ENCODE peak calls at places on chromosomes 16 and 17, in ten cellular contexts. One of them, this sample, is unnamed. For H3K4me1 and H3K27me3, the result is how much of the 10 kb centered on the place peaks cover.

GRCh38 chr16:5557448-5557847 is 459.9 kb upstream of the EEF2KMT start:
- DNase-seq in right lobe of liver: no peak
- DNase-seq in pancreas: no peak
- DNase-seq in thoracic aorta: no peak
- DNase-seq in fibroblast of lung: no peak
- DNase-seq in right cardiac atrium: no peak
- DNase-seq in upper lobe of right lung: no peak
- DNase-seq in uterus: no peak
- DNase-seq in breast epithelium: no peak
- DNase-seq in osteoblast: no peak
- DNase-seq in this sample: no peak

GRCh38 chr17:7191571-7192270 is 12.6 kb upstream of the ASGR1 start:
- DNase-seq in osteoblast: peak
- DNase-seq in thoracic aorta: no peak
- DNase-seq in right lobe of liver: no peak
- DNase-seq in uterus: peak
- DNase-seq in fibroblast of lung: no peak
- DNase-seq in pancreas: no peak
- DNase-seq in breast epithelium: no peak
- DNase-seq in right cardiac atrium: no peak
- DNase-seq in upper lobe of right lung: no peak
- DNase-seq in this sample: no peak

GRCh38 chr16:12553191-12553590 is 250.5 kb downstream of the CPPED1 start:
- DNase-seq in right lobe of liver: no peak
- DNase-seq in pancreas: no peak
- DNase-seq in thoracic aorta: no peak
- DNase-seq in uterus: no peak
- DNase-seq in fibroblast of lung: no peak
- DNase-seq in osteoblast: no peak
- DNase-seq in upper lobe of right lung: no peak
- DNase-seq in breast epithelium: no peak
- DNase-seq in right cardiac atrium: no peak
- DNase-seq in this sample: no peak

GRCh38 chr17:82399030-82399429 is 19.1 kb upstream of the HEXD start:
- DNase-seq in upper lobe of right lung: no peak
- DNase-seq in uterus: peak
- DNase-seq in osteoblast: peak
- DNase-seq in thoracic aorta: no peak
- DNase-seq in breast epithelium: peak
- DNase-seq in fibroblast of lung: peak
- DNase-seq in pancreas: no peak
- DNase-seq in right cardiac atrium: no peak
- DNase-seq in right lobe of liver: no peak
- DNase-seq in this sample: peak

GRCh38 chr16:64629622-64630021 is 492.2 kb downstream of the CDH11 start:
- DNase-seq in thoracic aorta: no peak
- DNase-seq in osteoblast: no peak
- DNase-seq in right lobe of liver: no peak
- DNase-seq in breast epithelium: no peak
- DNase-seq in right cardiac atrium: no peak
- DNase-seq in fibroblast of lung: peak
- DNase-seq in upper lobe of right lung: no peak
- DNase-seq in uterus: no peak
- DNase-seq in pancreas: no peak
- DNase-seq in this sample: no peak

GRCh38 chr16:84045001-84045817 is 2.6 kb upstream of the SLC38A8 start:
- DNase-seq in uterus: no peak
- DNase-seq in pancreas: no peak
- DNase-seq in right lobe of liver: no peak
- DNase-seq in osteoblast: peak
- DNase-seq in fibroblast of lung: no peak
- DNase-seq in thoracic aorta: no peak
- DNase-seq in upper lobe of right lung: peak
- DNase-seq in breast epithelium: no peak
- DNase-seq in right cardiac atrium: no peak
- DNase-seq in this sample: no peak

GRCh38 chr17:15232517-15232915 is 32.6 kb downstream of the PMP22 start:
- DNase-seq in thoracic aorta: no peak
- DNase-seq in breast epithelium: no peak
- DNase-seq in right lobe of liver: no peak
- DNase-seq in fibroblast of lung: no peak
- DNase-seq in uterus: no peak
- DNase-seq in pancreas: no peak
- DNase-seq in right cardiac atrium: no peak
- DNase-seq in upper lobe of right lung: no peak
- DNase-seq in osteoblast: peak
- DNase-seq in this sample: peak

GRCh38 chr16:47067203-47067602 is 76.5 kb downstream of the NETO2 start:
- DNase-seq in breast epithelium: no peak
- DNase-seq in thoracic aorta: no peak
- DNase-seq in uterus: no peak
- DNase-seq in osteoblast: no peak
- DNase-seq in pancreas: no peak
- DNase-seq in right cardiac atrium: no peak
- DNase-seq in upper lobe of right lung: no peak
- DNase-seq in right lobe of liver: no peak
- DNase-seq in fibroblast of lung: no peak
- DNase-seq in this sample: no peak

GRCh38 chr16:84091460-84091859 is 25.3 kb downstream of the MBTPS1 start:
- DNase-seq in pancreas: no peak
- DNase-seq in breast epithelium: no peak
- DNase-seq in right cardiac atrium: no peak
- DNase-seq in thoracic aorta: no peak
- DNase-seq in right lobe of liver: no peak
- DNase-seq in uterus: no peak
- DNase-seq in upper lobe of right lung: no peak
- DNase-seq in fibroblast of lung: no peak
- DNase-seq in osteoblast: no peak
- DNase-seq in this sample: peak

GRCh38 chr16:48420437-48420836 is 35.2 kb upstream of the SIAH1 start:
- DNase-seq in right lobe of liver: no peak
- DNase-seq in pancreas: no peak
- DNase-seq in breast epithelium: no peak
- DNase-seq in upper lobe of right lung: no peak
- DNase-seq in thoracic aorta: no peak
- DNase-seq in osteoblast: no peak
- DNase-seq in uterus: no peak
- DNase-seq in fibroblast of lung: no peak
- DNase-seq in right cardiac atrium: no peak
- DNase-seq in this sample: no peak

DNA sequence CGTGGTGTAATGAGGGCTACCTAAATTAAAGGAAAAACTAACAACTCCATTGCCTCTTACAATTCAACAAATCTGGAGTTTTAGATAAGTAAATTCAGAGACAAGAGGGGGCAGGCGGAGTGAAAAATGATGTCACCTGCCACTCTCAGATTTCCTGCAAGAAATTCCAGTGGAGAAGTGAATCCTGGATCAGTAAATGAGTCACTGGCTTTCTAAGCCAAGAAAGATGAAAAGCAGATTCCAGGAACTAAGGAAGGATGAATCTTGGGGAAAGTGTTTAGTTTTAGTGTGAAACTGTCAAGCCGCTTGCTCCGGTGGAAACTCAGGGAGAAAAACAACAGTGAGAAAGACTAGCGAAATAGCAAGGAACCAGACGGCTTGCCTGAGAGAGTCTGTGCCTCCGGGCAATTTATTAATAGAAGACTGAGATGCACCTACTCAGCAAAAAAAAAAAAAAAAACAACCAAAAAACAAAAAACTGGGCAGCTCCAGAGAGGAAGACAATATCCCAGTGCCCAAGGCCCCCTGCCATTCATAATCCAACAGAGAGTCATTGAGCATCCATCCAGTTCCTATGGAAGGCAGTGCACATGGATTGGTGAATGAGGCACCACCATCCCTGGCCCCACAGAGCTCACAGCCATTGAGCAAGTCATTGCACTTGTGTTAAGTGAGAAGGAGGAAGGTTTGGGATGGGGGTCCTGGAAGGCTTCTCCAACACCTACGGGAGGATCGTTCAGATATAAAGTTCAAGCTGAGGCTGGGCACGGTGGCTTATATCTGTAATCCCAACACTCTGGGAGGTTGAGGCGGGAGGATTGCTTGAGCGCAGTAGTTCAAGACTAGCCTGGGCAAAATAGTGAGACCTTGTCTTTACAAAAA is 12.1 kb upstream of the RIPOR1 start:
- DNase-seq in fibroblast of lung: peak
- DNase-seq in uterus: no peak
- DNase-seq in right cardiac atrium: no peak
- DNase-seq in pancreas: no peak
- DNase-seq in right lobe of liver: no peak
- DNase-seq in thoracic aorta: no peak
- DNase-seq in upper lobe of right lung: no peak
- DNase-seq in osteoblast: peak
- DNase-seq in breast epithelium: no peak
- DNase-seq in this sample: no peak
- H3K27ac ChIP-seq in fibroblast of lung: no peak
- H3K27ac ChIP-seq in uterus: no peak
- H3K27ac ChIP-seq in right cardiac atrium: no peak
- H3K27ac ChIP-seq in pancreas: no peak
- H3K27ac ChIP-seq in right lobe of liver: no peak
- H3K27ac ChIP-seq in thoracic aorta: no peak
- H3K27ac ChIP-seq in upper lobe of right lung: no peak
- H3K27ac ChIP-seq in osteoblast: peak
- H3K27ac ChIP-seq in breast epithelium: no peak
- H3K27ac ChIP-seq in this sample: no peak

GRCh38 chr16:3019594-3020246 is 448 bp upstream of the TNFRSF12A start:
- DNase-seq in upper lobe of right lung: no peak
- DNase-seq in uterus: no peak
- DNase-seq in fibroblast of lung: no peak
- DNase-seq in right lobe of liver: peak
- DNase-seq in osteoblast: no peak
- DNase-seq in thoracic aorta: no peak
- DNase-seq in right cardiac atrium: no peak
- DNase-seq in breast epithelium: no peak
- DNase-seq in pancreas: no peak
- DNase-seq in this sample: no peak

GRCh38 chr16:3021449-3022207 is 1.5 kb downstream of the TNFRSF12A start:
- DNase-seq in thoracic aorta: peak
- DNase-seq in fibroblast of lung: peak
- DNase-seq in pancreas: peak
- DNase-seq in osteoblast: peak
- DNase-seq in right cardiac atrium: peak
- DNase-seq in breast epithelium: peak
- DNase-seq in uterus: peak
- DNase-seq in upper lobe of right lung: peak
- DNase-seq in right lobe of liver: peak
- DNase-seq in this sample: peak

GRCh38 chr16:3020604-3021448 is 658 bp downstream of the TNFRSF12A start:
- DNase-seq in breast epithelium: peak
- DNase-seq in right lobe of liver: peak
- DNase-seq in uterus: peak
- DNase-seq in osteoblast: peak
- DNase-seq in fibroblast of lung: peak
- DNase-seq in pancreas: peak
- DNase-seq in thoracic aorta: peak
- DNase-seq in right cardiac atrium: peak
- DNase-seq in upper lobe of right lung: peak
- DNase-seq in this sample: peak

GRCh38 chr16:3022208-3022696 is 1.5 kb downstream of the HCFC1R1 start:
- DNase-seq in right lobe of liver: peak
- DNase-seq in fibroblast of lung: peak
- DNase-seq in upper lobe of right lung: peak
- DNase-seq in pancreas: peak
- DNase-seq in breast epithelium: peak
- DNase-seq in osteoblast: peak
- DNase-seq in thoracic aorta: peak
- DNase-seq in right cardiac atrium: peak
- DNase-seq in uterus: peak
- DNase-seq in this sample: peak

GRCh38 chr16:3020247-3020603 is at the start of gene TNFRSF12A:
- DNase-seq in uterus: peak
- DNase-seq in right cardiac atrium: peak
- DNase-seq in thoracic aorta: no peak
- DNase-seq in osteoblast: peak
- DNase-seq in upper lobe of right lung: peak
- DNase-seq in fibroblast of lung: peak
- DNase-seq in right lobe of liver: peak
- DNase-seq in breast epithelium: peak
- DNase-seq in pancreas: peak
- DNase-seq in this sample: peak
- H3K4me1 ChIP-seq in uterus: under half
- H3K4me1 ChIP-seq in right cardiac atrium: under half
- H3K4me1 ChIP-seq in thoracic aorta: under half
- H3K4me1 ChIP-seq in osteoblast: under half
- H3K4me1 ChIP-seq in upper lobe of right lung: under half
- H3K4me1 ChIP-seq in fibroblast of lung: under half
- H3K4me1 ChIP-seq in right lobe of liver: under half
- H3K4me1 ChIP-seq in breast epithelium: under half
- H3K4me1 ChIP-seq in pancreas: under half
- H3K4me1 ChIP-seq in this sample: half or more

DNA sequence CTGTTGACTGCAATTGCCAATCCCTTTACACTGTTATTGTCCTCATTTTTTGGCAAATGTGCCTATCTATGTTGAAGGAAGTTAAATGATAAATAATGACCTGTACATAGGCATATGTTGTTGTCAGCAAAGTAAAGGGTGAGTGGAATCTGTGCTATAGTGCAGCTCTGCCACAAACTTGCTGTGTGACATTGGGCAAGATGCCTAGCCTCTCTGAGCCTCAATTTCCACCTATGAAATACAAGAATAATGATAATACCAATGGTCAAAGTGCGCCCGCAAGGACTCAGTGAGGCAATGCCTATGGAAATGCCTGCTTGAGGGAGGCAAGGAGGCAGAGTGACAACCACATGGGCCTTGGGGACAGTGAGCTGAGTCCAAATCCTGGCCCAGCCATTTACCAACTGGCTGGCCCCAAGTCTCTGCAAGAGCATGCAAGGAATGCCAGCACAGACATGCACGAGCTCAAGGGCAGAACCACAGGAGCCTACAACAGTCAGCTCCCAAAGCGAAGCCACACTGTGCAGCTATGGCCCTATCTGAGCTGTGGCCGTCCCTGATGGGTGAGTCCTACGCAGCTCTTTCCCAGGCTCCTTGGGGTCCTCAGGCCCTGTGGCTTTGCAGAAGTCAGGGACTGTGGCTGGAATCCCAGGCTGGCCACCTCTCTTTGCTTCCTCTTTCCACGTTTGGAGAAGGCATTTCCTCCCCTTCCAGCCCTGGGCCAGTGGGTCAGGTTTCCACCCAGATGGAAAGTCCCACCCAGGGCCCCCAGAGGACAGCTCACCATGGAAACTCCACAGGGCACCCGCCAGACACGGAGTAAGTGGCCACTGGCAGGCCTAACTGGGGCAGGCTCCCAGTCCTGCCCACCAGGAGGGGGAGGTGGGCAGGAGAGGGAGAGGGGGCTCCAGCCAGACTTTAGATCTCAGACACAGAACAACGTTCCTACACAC is 82.1 kb downstream of the ZNF423 start:
- DNase-seq in breast epithelium: no peak
- DNase-seq in right lobe of liver: no peak
- DNase-seq in pancreas: no peak
- DNase-seq in upper lobe of right lung: no peak
- DNase-seq in thoracic aorta: no peak
- DNase-seq in right cardiac atrium: no peak
- DNase-seq in fibroblast of lung: no peak
- DNase-seq in uterus: no peak
- DNase-seq in osteoblast: no peak
- DNase-seq in this sample: no peak
- H3K27me3 ChIP-seq in breast epithelium: under half
- H3K27me3 ChIP-seq in right lobe of liver: under half
- H3K27me3 ChIP-seq in pancreas: under half
- H3K27me3 ChIP-seq in upper lobe of right lung: under half
- H3K27me3 ChIP-seq in thoracic aorta: under half
- H3K27me3 ChIP-seq in right cardiac atrium: under half
- H3K27me3 ChIP-seq in fibroblast of lung: under half
- H3K27me3 ChIP-seq in uterus: under half
- H3K27me3 ChIP-seq in osteoblast: under half
- H3K27me3 ChIP-seq in this sample: under half

GRCh38 chr16:26413780-26414179 is 652.9 kb upstream of the C16orf82 start:
- DNase-seq in pancreas: no peak
- DNase-seq in thoracic aorta: no peak
- DNase-seq in right cardiac atrium: no peak
- DNase-seq in osteoblast: peak
- DNase-seq in fibroblast of lung: no peak
- DNase-seq in right lobe of liver: no peak
- DNase-seq in uterus: no peak
- DNase-seq in breast epithelium: no peak
- DNase-seq in upper lobe of right lung: no peak
- DNase-seq in this sample: no peak
- H3K27ac ChIP-seq in pancreas: no peak
- H3K27ac ChIP-seq in thoracic aorta: no peak
- H3K27ac ChIP-seq in right cardiac atrium: no peak
- H3K27ac ChIP-seq in osteoblast: no peak
- H3K27ac ChIP-seq in fibroblast of lung: no peak
- H3K27ac ChIP-seq in right lobe of liver: no peak
- H3K27ac ChIP-seq in uterus: no peak
- H3K27ac ChIP-seq in breast epithelium: no peak
- H3K27ac ChIP-seq in upper lobe of right lung: no peak
- H3K27ac ChIP-seq in this sample: no peak

This sample was measured in heart left ventricle.